ENCODE peak calls at places on chromosome 15, in ten cellular contexts. One of them, this sample, is unnamed.

GRCh38 chr15:74399511-74400312 is 32.3 kb upstream of the CYP11A1 start:
- DNase-seq in glutamatergic neuron: no peak
- DNase-seq in AG09319: no peak
- DNase-seq in H9: no peak
- DNase-seq in GM12865: peak
- DNase-seq in tibial artery: no peak
- DNase-seq in breast epithelium: no peak
- DNase-seq in lower leg skin: no peak
- DNase-seq in BE2C: no peak
- DNase-seq in GM20000: no peak
- DNase-seq in this sample: no peak

GRCh38 chr15:45669422-45669821 is 34.6 kb downstream of the SQOR start:
- DNase-seq in glutamatergic neuron: no peak
- DNase-seq in AG09319: no peak
- DNase-seq in H9: no peak
- DNase-seq in GM12865: no peak
- DNase-seq in tibial artery: no peak
- DNase-seq in breast epithelium: no peak
- DNase-seq in lower leg skin: no peak
- DNase-seq in BE2C: no peak
- DNase-seq in GM20000: no peak
- DNase-seq in this sample: no peak

GRCh38 chr15:64697911-64698369 is 77.4 kb downstream of the RBPMS2 start:
- DNase-seq in glutamatergic neuron: no peak
- DNase-seq in AG09319: no peak
- DNase-seq in H9: no peak
- DNase-seq in GM12865: peak
- DNase-seq in tibial artery: no peak
- DNase-seq in breast epithelium: no peak
- DNase-seq in lower leg skin: no peak
- DNase-seq in BE2C: no peak
- DNase-seq in GM20000: no peak
- DNase-seq in this sample: no peak

GRCh38 chr15:69735126-69735525 is 282.5 kb downstream of the RPLP1 start:
- DNase-seq in glutamatergic neuron: no peak
- DNase-seq in AG09319: no peak
- DNase-seq in H9: no peak
- DNase-seq in GM12865: no peak
- DNase-seq in tibial artery: no peak
- DNase-seq in breast epithelium: no peak
- DNase-seq in lower leg skin: peak
- DNase-seq in BE2C: peak
- DNase-seq in GM20000: no peak
- DNase-seq in this sample: no peak

GRCh38 chr15:77066961-77067690 is 3.8 kb downstream of the TSPAN3 start:
- DNase-seq in glutamatergic neuron: no peak
- DNase-seq in AG09319: no peak
- DNase-seq in H9: no peak
- DNase-seq in GM12865: no peak
- DNase-seq in tibial artery: no peak
- DNase-seq in breast epithelium: no peak
- DNase-seq in lower leg skin: no peak
- DNase-seq in BE2C: no peak
- DNase-seq in GM20000: no peak
- DNase-seq in this sample: no peak

GRCh38 chr15:39969871-39970270 is 36.0 kb downstream of the EIF2AK4 start:
- DNase-seq in glutamatergic neuron: no peak
- DNase-seq in AG09319: no peak
- DNase-seq in H9: no peak
- DNase-seq in GM12865: no peak
- DNase-seq in tibial artery: peak
- DNase-seq in breast epithelium: no peak
- DNase-seq in lower leg skin: peak
- DNase-seq in BE2C: no peak
- DNase-seq in GM20000: no peak
- DNase-seq in this sample: peak

GRCh38 chr15:90400759-90401314 is 12.8 kb downstream of the IQGAP1 start:
- DNase-seq in glutamatergic neuron: no peak
- DNase-seq in AG09319: peak
- DNase-seq in H9: peak
- DNase-seq in GM12865: peak
- DNase-seq in tibial artery: peak
- DNase-seq in breast epithelium: peak
- DNase-seq in lower leg skin: no peak
- DNase-seq in BE2C: peak
- DNase-seq in GM20000: peak
- DNase-seq in this sample: no peak

GRCh38 chr15:77568960-77569646 is 63.6 kb downstream of the LINGO1 start:
- DNase-seq in glutamatergic neuron: no peak
- DNase-seq in AG09319: no peak
- DNase-seq in H9: no peak
- DNase-seq in GM12865: no peak
- DNase-seq in tibial artery: no peak
- DNase-seq in breast epithelium: peak
- DNase-seq in lower leg skin: no peak
- DNase-seq in BE2C: no peak
- DNase-seq in GM20000: peak
- DNase-seq in this sample: peak

GRCh38 chr15:77040673-77041072 is 30.2 kb downstream of the TSPAN3 start:
- DNase-seq in glutamatergic neuron: no peak
- DNase-seq in AG09319: no peak
- DNase-seq in H9: no peak
- DNase-seq in GM12865: no peak
- DNase-seq in tibial artery: no peak
- DNase-seq in breast epithelium: no peak
- DNase-seq in lower leg skin: no peak
- DNase-seq in BE2C: no peak
- DNase-seq in GM20000: no peak
- DNase-seq in this sample: no peak

GRCh38 chr15:63945005-63945788 is 101.1 kb downstream of the DAPK2 start:
- DNase-seq in glutamatergic neuron: peak
- DNase-seq in AG09319: no peak
- DNase-seq in H9: peak
- DNase-seq in GM12865: peak
- DNase-seq in tibial artery: peak
- DNase-seq in breast epithelium: peak
- DNase-seq in lower leg skin: peak
- DNase-seq in BE2C: peak
- DNase-seq in GM20000: peak
- DNase-seq in this sample: peak

DNA sequence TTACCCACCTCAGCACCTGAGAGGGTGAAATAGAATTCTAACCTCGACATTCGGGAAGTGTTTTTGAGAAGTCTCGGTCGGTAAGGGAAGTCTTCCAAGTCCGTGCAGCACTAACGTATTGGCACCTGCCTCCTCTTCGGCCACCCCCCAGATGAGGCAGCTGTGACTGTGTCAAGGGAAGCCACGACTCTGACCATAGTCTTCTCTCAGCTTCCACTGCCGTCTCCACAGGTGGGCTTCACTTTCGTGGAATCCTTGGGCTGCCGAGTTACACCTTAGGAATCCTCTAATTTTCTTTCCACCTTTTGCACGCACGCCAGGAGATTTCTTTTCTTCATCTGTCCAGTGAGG is 775 bp downstream of the CCNDBP1 start:
- DNase-seq in glutamatergic neuron: no peak
- DNase-seq in AG09319: no peak
- DNase-seq in H9: no peak
- DNase-seq in GM12865: no peak
- DNase-seq in tibial artery: no peak
- DNase-seq in breast epithelium: no peak
- DNase-seq in lower leg skin: no peak
- DNase-seq in BE2C: no peak
- DNase-seq in GM20000: no peak
- DNase-seq in this sample: no peak
- TF ChIP-seq CTCF in glutamatergic neuron: peak
- TF ChIP-seq CTCF in AG09319: no peak
- TF ChIP-seq CTCF in H9: no peak
- TF ChIP-seq CTCF in GM12865: no peak
- TF ChIP-seq CTCF in tibial artery: no peak
- TF ChIP-seq CTCF in breast epithelium: no peak
- TF ChIP-seq CTCF in lower leg skin: no peak
- TF ChIP-seq CTCF in BE2C: no peak
- TF ChIP-seq CTCF in GM20000: no peak
- TF ChIP-seq CTCF in this sample: no peak

GRCh38 chr15:29569533-29570092 is 252.7 kb downstream of the TJP1 start:
- DNase-seq in glutamatergic neuron: peak
- DNase-seq in AG09319: no peak
- DNase-seq in H9: peak
- DNase-seq in GM12865: no peak
- DNase-seq in tibial artery: no peak
- DNase-seq in breast epithelium: no peak
- DNase-seq in lower leg skin: no peak
- DNase-seq in BE2C: no peak
- DNase-seq in GM20000: no peak
- DNase-seq in this sample: no peak

GRCh38 chr15:29570121-29570930 is 251.9 kb downstream of the TJP1 start:
- DNase-seq in glutamatergic neuron: peak
- DNase-seq in AG09319: no peak
- DNase-seq in H9: no peak
- DNase-seq in GM12865: no peak
- DNase-seq in tibial artery: no peak
- DNase-seq in breast epithelium: no peak
- DNase-seq in lower leg skin: no peak
- DNase-seq in BE2C: no peak
- DNase-seq in GM20000: peak
- DNase-seq in this sample: no peak

GRCh38 chr15:29566914-29567313 is 255.4 kb downstream of the TJP1 start:
- DNase-seq in glutamatergic neuron: no peak
- DNase-seq in AG09319: no peak
- DNase-seq in H9: no peak
- DNase-seq in GM12865: no peak
- DNase-seq in tibial artery: no peak
- DNase-seq in breast epithelium: no peak
- DNase-seq in lower leg skin: no peak
- DNase-seq in BE2C: no peak
- DNase-seq in GM20000: no peak
- DNase-seq in this sample: no peak

GRCh38 chr15:29567336-29567735 is 254.9 kb downstream of the TJP1 start:
- DNase-seq in glutamatergic neuron: no peak
- DNase-seq in AG09319: no peak
- DNase-seq in H9: no peak
- DNase-seq in GM12865: no peak
- DNase-seq in tibial artery: no peak
- DNase-seq in breast epithelium: no peak
- DNase-seq in lower leg skin: no peak
- DNase-seq in BE2C: no peak
- DNase-seq in GM20000: no peak
- DNase-seq in this sample: no peak

GRCh38 chr15:29568840-29569532 is 253.3 kb downstream of the TJP1 start:
- DNase-seq in glutamatergic neuron: peak
- DNase-seq in AG09319: no peak
- DNase-seq in H9: peak
- DNase-seq in GM12865: peak
- DNase-seq in tibial artery: no peak
- DNase-seq in breast epithelium: no peak
- DNase-seq in lower leg skin: no peak
- DNase-seq in BE2C: no peak
- DNase-seq in GM20000: no peak
- DNase-seq in this sample: no peak
- TF ChIP-seq CTCF in glutamatergic neuron: no peak
- TF ChIP-seq CTCF in AG09319: no peak
- TF ChIP-seq CTCF in H9: peak
- TF ChIP-seq CTCF in GM12865: no peak
- TF ChIP-seq CTCF in tibial artery: no peak
- TF ChIP-seq CTCF in breast epithelium: no peak
- TF ChIP-seq CTCF in lower leg skin: no peak
- TF ChIP-seq CTCF in BE2C: peak
- TF ChIP-seq CTCF in GM20000: no peak
- TF ChIP-seq CTCF in this sample: no peak

DNA sequence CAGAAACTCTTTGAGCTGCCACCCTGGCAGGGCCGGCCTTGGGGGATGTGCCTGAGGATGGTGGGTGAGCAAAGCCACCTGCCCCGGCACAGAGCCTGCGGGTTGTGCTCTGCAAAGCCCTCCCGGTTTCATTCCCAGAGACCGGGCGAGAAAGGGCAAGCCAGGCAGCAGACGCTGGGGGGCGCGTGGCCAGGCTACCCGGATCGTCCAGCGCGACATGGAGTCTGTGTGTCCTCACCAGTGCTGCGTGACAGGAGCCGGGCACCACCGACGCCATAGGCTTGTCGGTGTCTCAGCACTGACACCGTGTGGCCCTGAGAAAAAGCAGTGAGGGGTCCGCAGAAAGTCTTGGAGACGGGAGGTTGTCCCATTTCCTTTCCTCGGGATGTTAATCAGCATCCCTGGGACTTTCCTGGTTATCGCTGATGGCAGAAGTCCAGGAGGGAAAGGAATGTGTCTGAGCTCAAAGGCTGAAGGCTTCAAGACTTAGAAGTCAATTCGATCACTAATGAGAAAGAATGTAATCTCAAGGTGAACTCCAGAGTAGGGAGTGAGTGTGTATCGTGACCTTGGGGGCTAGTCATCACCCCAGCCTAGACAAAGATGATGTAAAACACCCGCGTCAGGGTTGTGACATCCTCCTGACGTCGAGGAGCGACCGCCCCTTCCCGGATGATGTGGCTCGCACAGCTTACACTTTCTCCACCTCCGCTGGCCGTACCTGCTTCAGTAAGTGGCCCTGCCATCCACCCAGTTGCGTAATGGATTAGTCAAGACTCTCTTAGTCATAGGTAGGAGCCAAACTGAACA is 36.3 kb upstream of the PLA2G4E start:
- DNase-seq in glutamatergic neuron: peak
- DNase-seq in AG09319: no peak
- DNase-seq in H9: peak
- DNase-seq in GM12865: peak
- DNase-seq in tibial artery: no peak
- DNase-seq in breast epithelium: peak
- DNase-seq in lower leg skin: peak
- DNase-seq in BE2C: peak
- DNase-seq in GM20000: peak
- DNase-seq in this sample: peak
- TF ChIP-seq CTCF in glutamatergic neuron: no peak
- TF ChIP-seq CTCF in AG09319: peak
- TF ChIP-seq CTCF in H9: peak
- TF ChIP-seq CTCF in GM12865: peak
- TF ChIP-seq CTCF in tibial artery: peak
- TF ChIP-seq CTCF in breast epithelium: peak
- TF ChIP-seq CTCF in lower leg skin: no peak
- TF ChIP-seq CTCF in BE2C: peak
- TF ChIP-seq CTCF in GM20000: peak
- TF ChIP-seq CTCF in this sample: peak

DNA sequence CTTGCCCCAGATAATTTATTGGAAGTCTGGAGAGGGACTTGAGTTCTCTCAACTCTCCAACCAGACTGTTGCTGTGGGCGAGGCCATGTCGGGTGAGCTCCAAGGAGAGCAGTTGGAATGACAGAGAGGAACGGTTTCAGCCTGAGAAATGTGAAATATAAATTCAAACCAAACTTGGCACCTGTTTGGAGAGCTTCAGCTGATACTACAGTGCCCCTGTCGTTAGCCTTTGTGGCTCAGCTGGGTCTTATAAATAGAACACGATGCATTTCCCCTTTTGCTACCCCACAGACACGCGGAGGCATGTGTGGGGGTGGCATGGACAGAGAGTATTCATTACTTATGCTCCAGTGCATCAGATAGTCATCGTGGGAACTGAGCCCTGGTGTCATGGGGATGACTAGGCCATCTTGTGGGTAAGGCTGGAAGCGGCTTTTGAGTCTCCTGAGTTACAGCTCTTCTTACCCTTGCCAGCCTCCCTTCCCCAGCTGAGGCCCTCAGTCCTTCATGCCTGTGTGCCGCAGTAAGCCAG is 15.6 kb downstream of the SMAD3 start:
- DNase-seq in glutamatergic neuron: no peak
- DNase-seq in AG09319: no peak
- DNase-seq in H9: no peak
- DNase-seq in GM12865: peak
- DNase-seq in tibial artery: no peak
- DNase-seq in breast epithelium: no peak
- DNase-seq in lower leg skin: no peak
- DNase-seq in BE2C: no peak
- DNase-seq in GM20000: peak
- DNase-seq in this sample: no peak
- TF ChIP-seq CTCF in glutamatergic neuron: no peak
- TF ChIP-seq CTCF in AG09319: peak
- TF ChIP-seq CTCF in H9: peak
- TF ChIP-seq CTCF in GM12865: peak
- TF ChIP-seq CTCF in tibial artery: peak
- TF ChIP-seq CTCF in breast epithelium: no peak
- TF ChIP-seq CTCF in lower leg skin: no peak
- TF ChIP-seq CTCF in BE2C: peak
- TF ChIP-seq CTCF in GM20000: peak
- TF ChIP-seq CTCF in this sample: no peak

This sample was measured in omental fat pad.